ENCODE peak calls at places on chromosomes 3 and 15, in seven cellular contexts. One of them, this sample, is unnamed.

GRCh38 chr3:46923559-46924350 is 46.2 kb downstream of the PTH1R start:
- DNase-seq in HFF-Myc: no peak
- DNase-seq in fibroblast of the aortic adventitia: peak
- DNase-seq in neural progenitor cell: peak
- DNase-seq in nephron progenitor cell: peak
- DNase-seq in HFFc6: peak
- DNase-seq in spleen: peak
- DNase-seq in this sample: peak

GRCh38 chr3:95348879-95349278 is 1286.0 kb downstream of the NSUN3 start:
- DNase-seq in HFF-Myc: no peak
- DNase-seq in HFFc6: no peak
- DNase-seq in spleen: no peak
- DNase-seq in fibroblast of the aortic adventitia: no peak
- DNase-seq in nephron progenitor cell: no peak
- DNase-seq in neural progenitor cell: no peak
- DNase-seq in this sample: no peak

GRCh38 chr15:89575656-89576416 is 567 bp downstream of the TICRR start:
- DNase-seq in fibroblast of the aortic adventitia: no peak
- DNase-seq in nephron progenitor cell: peak
- DNase-seq in HFFc6: no peak
- DNase-seq in spleen: no peak
- DNase-seq in HFF-Myc: no peak
- DNase-seq in neural progenitor cell: peak
- DNase-seq in this sample: peak

GRCh38 chr15:65197337-65197645 is 12.1 kb upstream of the CLPX start:
- DNase-seq in nephron progenitor cell: no peak
- DNase-seq in spleen: no peak
- DNase-seq in fibroblast of the aortic adventitia: no peak
- DNase-seq in HFF-Myc: no peak
- DNase-seq in neural progenitor cell: no peak
- DNase-seq in HFFc6: no peak
- DNase-seq in this sample: no peak

GRCh38 chr15:52295421-52295991 is at the start of gene MYO5C:
- DNase-seq in HFFc6: no peak
- DNase-seq in fibroblast of the aortic adventitia: no peak
- DNase-seq in nephron progenitor cell: peak
- DNase-seq in HFF-Myc: no peak
- DNase-seq in spleen: peak
- DNase-seq in neural progenitor cell: peak
- DNase-seq in this sample: peak

GRCh38 chr3:12345141-12345561 is 56.3 kb downstream of the PPARG start:
- DNase-seq in fibroblast of the aortic adventitia: peak
- DNase-seq in spleen: no peak
- DNase-seq in HFF-Myc: no peak
- DNase-seq in HFFc6: peak
- DNase-seq in nephron progenitor cell: no peak
- DNase-seq in neural progenitor cell: no peak
- DNase-seq in this sample: peak

GRCh38 chr15:84099181-84099580 is 136.4 kb upstream of the GOLGA6L4 start:
- DNase-seq in neural progenitor cell: no peak
- DNase-seq in nephron progenitor cell: no peak
- DNase-seq in HFFc6: no peak
- DNase-seq in spleen: no peak
- DNase-seq in HFF-Myc: no peak
- DNase-seq in fibroblast of the aortic adventitia: peak
- DNase-seq in this sample: peak

GRCh38 chr3:99709686-99710085 is 71.3 kb downstream of the COL8A1 start:
- DNase-seq in neural progenitor cell: no peak
- DNase-seq in HFF-Myc: no peak
- DNase-seq in HFFc6: no peak
- DNase-seq in spleen: no peak
- DNase-seq in fibroblast of the aortic adventitia: no peak
- DNase-seq in nephron progenitor cell: no peak
- DNase-seq in this sample: no peak

GRCh38 chr15:60923925-60924324 is 305.2 kb downstream of the RORA start:
- DNase-seq in fibroblast of the aortic adventitia: no peak
- DNase-seq in neural progenitor cell: no peak
- DNase-seq in HFFc6: no peak
- DNase-seq in nephron progenitor cell: no peak
- DNase-seq in HFF-Myc: no peak
- DNase-seq in spleen: no peak
- DNase-seq in this sample: no peak
- TF ChIP-seq CTCF in fibroblast of the aortic adventitia: no peak
- TF ChIP-seq CTCF in neural progenitor cell: no peak
- TF ChIP-seq CTCF in HFFc6: no peak
- TF ChIP-seq CTCF in nephron progenitor cell: no peak
- TF ChIP-seq CTCF in HFF-Myc: no peak
- TF ChIP-seq CTCF in spleen: no peak
- TF ChIP-seq CTCF in this sample: no peak

GRCh38 chr15:40357246-40357645 is 773 bp upstream of the DISP2 start:
- DNase-seq in HFFc6: no peak
- DNase-seq in neural progenitor cell: no peak
- DNase-seq in HFF-Myc: no peak
- DNase-seq in fibroblast of the aortic adventitia: no peak
- DNase-seq in spleen: peak
- DNase-seq in nephron progenitor cell: no peak
- DNase-seq in this sample: no peak

GRCh38 chr15:40357723-40358491 is at the start of gene DISP2:
- DNase-seq in neural progenitor cell: peak
- DNase-seq in fibroblast of the aortic adventitia: peak
- DNase-seq in spleen: peak
- DNase-seq in HFF-Myc: no peak
- DNase-seq in nephron progenitor cell: peak
- DNase-seq in HFFc6: peak
- DNase-seq in this sample: peak

GRCh38 chr15:40360015-40360414 is 2.0 kb downstream of the DISP2 start:
- DNase-seq in HFFc6: no peak
- DNase-seq in neural progenitor cell: no peak
- DNase-seq in fibroblast of the aortic adventitia: no peak
- DNase-seq in nephron progenitor cell: no peak
- DNase-seq in HFF-Myc: no peak
- DNase-seq in spleen: peak
- DNase-seq in this sample: no peak

GRCh38 chr15:40355976-40356585 is 1.9 kb upstream of the DISP2 start:
- DNase-seq in neural progenitor cell: no peak
- DNase-seq in fibroblast of the aortic adventitia: no peak
- DNase-seq in HFFc6: no peak
- DNase-seq in HFF-Myc: no peak
- DNase-seq in nephron progenitor cell: no peak
- DNase-seq in spleen: peak
- DNase-seq in this sample: no peak

DNA sequence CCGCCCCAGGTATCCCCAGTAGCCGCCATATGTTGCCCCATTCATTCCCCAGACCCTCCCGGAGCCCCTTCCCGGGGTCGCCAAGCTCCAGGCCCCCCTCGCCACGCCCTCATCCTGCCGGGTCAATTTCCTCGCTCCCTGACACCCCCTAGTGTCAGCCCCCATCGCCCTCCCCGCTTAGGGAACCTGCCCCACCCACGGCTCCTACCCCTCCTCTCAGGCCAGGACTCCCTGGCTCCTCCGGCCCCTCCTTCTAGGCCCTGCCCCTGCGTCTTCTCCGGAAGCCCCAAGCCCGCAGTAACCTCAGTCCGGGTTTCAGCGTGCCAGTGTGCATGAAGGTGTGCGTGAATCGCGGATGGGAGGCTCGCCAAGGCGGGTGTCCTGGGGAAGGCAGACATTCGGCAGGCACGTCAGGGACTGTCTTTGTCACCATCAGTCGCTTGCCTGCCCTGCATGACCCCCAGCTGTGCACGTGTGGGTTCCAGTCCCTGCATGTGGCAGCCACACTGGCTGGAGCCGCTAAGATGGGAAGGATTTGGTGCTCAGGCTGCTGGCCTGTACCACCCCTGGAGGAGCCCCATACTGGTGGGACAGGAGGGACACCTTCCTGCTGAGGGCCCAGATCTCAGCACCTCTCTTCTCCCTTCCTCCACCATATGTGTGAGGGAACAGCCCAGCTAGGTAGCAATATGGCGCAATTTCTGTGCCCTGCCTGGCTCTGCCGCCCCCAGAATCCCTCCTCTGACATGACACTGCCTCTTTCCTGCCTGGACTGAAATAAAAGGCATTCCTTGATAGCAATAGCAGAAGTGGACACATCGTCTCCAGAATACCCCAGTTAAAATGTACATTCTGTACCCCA is 704 bp downstream of the DISP2 start:
- DNase-seq in nephron progenitor cell: no peak
- DNase-seq in HFFc6: no peak
- DNase-seq in neural progenitor cell: no peak
- DNase-seq in fibroblast of the aortic adventitia: no peak
- DNase-seq in HFF-Myc: no peak
- DNase-seq in spleen: peak
- DNase-seq in this sample: no peak
- TF ChIP-seq CTCF in nephron progenitor cell: no peak
- TF ChIP-seq CTCF in HFFc6: no peak
- TF ChIP-seq CTCF in neural progenitor cell: peak
- TF ChIP-seq CTCF in fibroblast of the aortic adventitia: no peak
- TF ChIP-seq CTCF in HFF-Myc: no peak
- TF ChIP-seq CTCF in spleen: peak
- TF ChIP-seq CTCF in this sample: peak

DNA sequence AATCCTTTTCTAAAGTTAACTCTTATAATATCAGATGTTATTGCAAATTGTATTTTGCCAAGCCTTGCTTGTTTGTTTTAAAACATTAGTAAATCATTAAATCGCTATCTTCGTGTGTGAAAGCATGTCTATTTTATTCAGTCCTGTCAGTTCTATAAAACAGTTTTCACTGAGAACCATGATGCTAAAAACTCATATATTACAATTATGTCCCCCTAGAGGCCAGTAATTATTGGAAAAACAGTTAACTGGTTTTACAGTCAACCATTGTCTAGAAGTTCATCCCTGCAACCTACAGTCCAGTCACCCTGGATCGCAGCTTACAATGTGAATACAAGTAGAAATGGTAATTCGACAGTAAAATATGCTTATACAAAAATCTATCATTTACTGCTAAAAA is 311.5 kb upstream of the ROBO2 start:
- DNase-seq in fibroblast of the aortic adventitia: no peak
- DNase-seq in neural progenitor cell: no peak
- DNase-seq in HFFc6: no peak
- DNase-seq in spleen: no peak
- DNase-seq in nephron progenitor cell: no peak
- DNase-seq in HFF-Myc: no peak
- DNase-seq in this sample: no peak
- TF ChIP-seq CTCF in fibroblast of the aortic adventitia: no peak
- TF ChIP-seq CTCF in neural progenitor cell: no peak
- TF ChIP-seq CTCF in HFFc6: peak
- TF ChIP-seq CTCF in spleen: no peak
- TF ChIP-seq CTCF in nephron progenitor cell: no peak
- TF ChIP-seq CTCF in HFF-Myc: no peak
- TF ChIP-seq CTCF in this sample: no peak

DNA sequence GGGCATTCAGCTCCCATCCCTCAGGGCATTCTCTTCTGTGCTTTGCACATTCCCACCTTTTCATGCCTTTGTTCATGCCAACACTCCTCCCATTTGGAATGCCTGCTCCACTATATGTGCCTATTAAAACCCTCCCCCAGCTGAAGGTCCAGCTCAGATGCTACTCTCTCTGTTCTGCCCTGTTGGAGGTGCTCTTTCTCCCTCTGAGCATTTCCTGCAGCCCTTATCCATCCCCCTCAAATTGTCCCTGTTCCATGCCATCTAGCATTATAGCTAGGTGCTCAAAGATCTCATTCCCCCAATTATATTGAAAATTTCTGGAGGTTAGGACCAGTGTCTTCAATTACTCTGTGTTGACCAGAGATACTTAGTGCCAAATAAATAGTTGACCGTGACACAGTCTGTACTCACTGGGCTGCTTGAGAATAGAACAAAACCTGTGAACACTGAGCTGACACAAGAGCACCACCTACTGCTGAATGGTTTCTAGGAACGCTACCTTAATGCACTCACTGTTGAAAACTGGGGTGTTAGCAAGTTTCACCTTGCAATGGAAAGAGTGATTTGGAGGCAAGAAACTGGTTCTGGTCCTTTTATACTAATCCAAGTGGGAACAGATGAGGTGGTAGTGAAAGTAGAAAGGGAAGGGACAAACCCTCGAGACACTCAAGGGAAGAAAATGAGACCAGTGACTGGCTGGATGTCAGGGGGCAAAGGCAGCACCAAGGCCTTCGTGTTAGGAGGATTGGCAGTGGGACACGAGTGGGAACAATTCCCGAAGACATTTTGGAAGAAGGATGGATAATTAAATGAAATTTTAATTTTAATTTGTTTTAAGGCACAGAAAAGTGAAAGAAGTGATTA is 289.8 kb upstream of the ROPN1 start:
- DNase-seq in HFF-Myc: no peak
- DNase-seq in neural progenitor cell: peak
- DNase-seq in spleen: no peak
- DNase-seq in fibroblast of the aortic adventitia: peak
- DNase-seq in nephron progenitor cell: no peak
- DNase-seq in HFFc6: peak
- DNase-seq in this sample: peak
- TF ChIP-seq CTCF in HFF-Myc: peak
- TF ChIP-seq CTCF in neural progenitor cell: peak
- TF ChIP-seq CTCF in spleen: peak
- TF ChIP-seq CTCF in fibroblast of the aortic adventitia: peak
- TF ChIP-seq CTCF in nephron progenitor cell: peak
- TF ChIP-seq CTCF in HFFc6: peak
- TF ChIP-seq CTCF in this sample: peak

GRCh38 chr3:114011059-114011797 is 45.1 kb downstream of the CCDC191 start:
- DNase-seq in spleen: no peak
- DNase-seq in nephron progenitor cell: no peak
- DNase-seq in HFFc6: no peak
- DNase-seq in HFF-Myc: no peak
- DNase-seq in fibroblast of the aortic adventitia: no peak
- DNase-seq in neural progenitor cell: no peak
- DNase-seq in this sample: no peak

GRCh38 chr3:114005406-114005987 is 50.8 kb downstream of the CCDC191 start:
- DNase-seq in HFF-Myc: no peak
- DNase-seq in neural progenitor cell: no peak
- DNase-seq in nephron progenitor cell: no peak
- DNase-seq in fibroblast of the aortic adventitia: no peak
- DNase-seq in spleen: peak
- DNase-seq in HFFc6: no peak
- DNase-seq in this sample: no peak
- TF ChIP-seq CTCF in HFF-Myc: no peak
- TF ChIP-seq CTCF in neural progenitor cell: no peak
- TF ChIP-seq CTCF in nephron progenitor cell: no peak
- TF ChIP-seq CTCF in fibroblast of the aortic adventitia: no peak
- TF ChIP-seq CTCF in spleen: peak
- TF ChIP-seq CTCF in HFFc6: no peak
- TF ChIP-seq CTCF in this sample: no peak

DNA sequence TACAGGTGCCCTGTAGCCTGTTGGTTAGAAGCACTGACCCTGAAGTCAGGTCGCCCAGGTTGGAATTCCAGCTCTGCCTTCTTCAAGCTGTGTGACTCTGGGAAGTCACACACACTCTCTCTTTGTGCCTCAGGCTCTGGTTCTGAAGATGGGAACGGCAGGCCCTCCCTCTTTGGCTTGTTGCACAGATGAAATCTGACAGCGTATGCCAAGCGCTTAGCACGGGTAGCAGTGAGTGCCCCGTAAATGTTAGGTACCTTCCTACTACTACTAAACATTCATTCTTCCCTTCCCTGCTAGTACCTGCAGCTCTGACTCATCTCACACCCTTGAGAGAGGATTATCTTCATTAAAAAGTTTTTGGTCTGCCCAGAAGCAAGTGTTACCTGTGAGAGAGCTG is 139.0 kb downstream of the PGPEP1L start:
- DNase-seq in fibroblast of the aortic adventitia: no peak
- DNase-seq in spleen: no peak
- DNase-seq in nephron progenitor cell: no peak
- DNase-seq in neural progenitor cell: no peak
- DNase-seq in HFF-Myc: no peak
- DNase-seq in HFFc6: no peak
- DNase-seq in this sample: no peak
- TF ChIP-seq CTCF in fibroblast of the aortic adventitia: no peak
- TF ChIP-seq CTCF in spleen: no peak
- TF ChIP-seq CTCF in nephron progenitor cell: no peak
- TF ChIP-seq CTCF in neural progenitor cell: no peak
- TF ChIP-seq CTCF in HFF-Myc: no peak
- TF ChIP-seq CTCF in HFFc6: no peak
- TF ChIP-seq CTCF in this sample: no peak

GRCh38 chr15:67501177-67501835 is 19.6 kb upstream of the C15orf61 start:
- DNase-seq in nephron progenitor cell: no peak
- DNase-seq in spleen: no peak
- DNase-seq in fibroblast of the aortic adventitia: peak
- DNase-seq in neural progenitor cell: no peak
- DNase-seq in HFF-Myc: no peak
- DNase-seq in HFFc6: peak
- DNase-seq in this sample: peak
- TF ChIP-seq CTCF in nephron progenitor cell: no peak
- TF ChIP-seq CTCF in spleen: peak
- TF ChIP-seq CTCF in fibroblast of the aortic adventitia: peak
- TF ChIP-seq CTCF in neural progenitor cell: peak
- TF ChIP-seq CTCF in HFF-Myc: peak
- TF ChIP-seq CTCF in HFFc6: peak
- TF ChIP-seq CTCF in this sample: peak